ENCODE peak calls at places on chromosomes 3 and 15, in nine cellular contexts. Q is IMR-90, C is nephron progenitor cell, U is NCI-H1436, S is posterior cingulate gyrus, H is upper lobe of right lung, P is T-cell, G is uterus, L is cardiac muscle cell. Y is an unnamed sample.
A peak's percentile ranks its signal among the peaks of the same experiment; 100 is the strongest.

GRCh38 chr3:99544819-99545281 is 93.5 kb upstream of the COL8A1 start:
- DNase-seq in Q (peak; percentile 34), C (no peak), U (no peak), S (no peak), H (no peak), P (no peak), G (peak; percentile 24), L (no peak), Y (no peak)

GRCh38 chr3:129658156-129658843 is 51.8 kb upstream of the PLXND1 start:
- DNase-seq in Q (no peak), C (no peak), U (no peak), S (no peak), H (no peak), P (no peak), G (no peak), L (no peak), Y (no peak)

GRCh38 chr15:55279746-55280351 is 9.8 kb downstream of the RAB27A start:
- DNase-seq in Q (peak; percentile 95), C (no peak), U (no peak), S (no peak), H (no peak), P (no peak), G (no peak), L (no peak), Y (no peak)

GRCh38 chr3:34285465-34286188 is 487.2 kb downstream of the PDCD6IP start:
- DNase-seq in Q (no peak), C (no peak), U (peak; percentile 14), S (no peak), H (no peak), P (no peak), G (no peak), L (peak; percentile 64), Y (no peak)

GRCh38 chr3:6321999-6322398 is 538.9 kb upstream of the GRM7 start:
- DNase-seq in Q (no peak), C (no peak), U (no peak), S (no peak), H (no peak), P (no peak), G (no peak), L (no peak), Y (no peak)

GRCh38 chr3:122325769-122326168 is 721 bp downstream of the CSTA start:
- DNase-seq in Q (no peak), C (no peak), U (no peak), S (no peak), H (no peak), P (no peak), G (no peak), L (no peak), Y (no peak)

GRCh38 chr3:173750095-173750494 is 352.6 kb downstream of the NLGN1 start:
- DNase-seq in Q (peak; percentile 54), C (no peak), U (peak; percentile 27), S (no peak), H (no peak), P (no peak), G (no peak), L (no peak), Y (no peak)

GRCh38 chr3:24220859-24221657 is 273.6 kb downstream of the THRB start:
- DNase-seq in Q (peak; percentile 92), C (no peak), U (no peak), S (no peak), H (no peak), P (no peak), G (peak; percentile 37), L (peak; percentile 18), Y (peak; percentile 77)

GRCh38 chr15:101070502-101071273 is 151.5 kb downstream of the LRRK1 start:
- DNase-seq in Q (peak; percentile 89), C (no peak), U (no peak), S (no peak), H (no peak), P (no peak), G (no peak), L (no peak), Y (no peak)

GRCh38 chr3:112390783-112391641 is 58.1 kb downstream of the CD200 start:
- DNase-seq in Q (peak; percentile 98), C (no peak), U (no peak), S (peak; percentile 27), H (no peak), P (no peak), G (no peak), L (no peak), Y (no peak)

GRCh38 chr15:70826634-70827033 is 27.3 kb downstream of the LARP6 start:
- DNase-seq in Q (peak; percentile 74), C (no peak), U (no peak), S (no peak), H (no peak), P (no peak), G (no peak), L (no peak), Y (peak; percentile 80)

GRCh38 chr15:59632714-59633113 is 21.1 kb downstream of the GCNT3 start:
- DNase-seq in Q (no peak), C (peak; percentile 52), U (no peak), S (no peak), H (no peak), P (no peak), G (no peak), L (peak; percentile 58), Y (no peak)

GRCh38 chr3:13305623-13306022 is 114.5 kb downstream of the NUP210 start:
- DNase-seq in Q (no peak), C (no peak), U (no peak), S (no peak), H (no peak), P (no peak), G (no peak), L (no peak), Y (no peak)

GRCh38 chr3:43855674-43856299 is 165.0 kb downstream of the ABHD5 start:
- DNase-seq in Q (peak; percentile 56), C (peak; percentile 66), U (peak; percentile 0), S (peak; percentile 40), H (peak; percentile 73), P (peak; percentile 17), G (no peak), L (peak; percentile 71), Y (peak; percentile 76)

GRCh38 chr3:72754582-72754981 is 93.7 kb downstream of the SHQ1 start:
- DNase-seq in Q (no peak), C (no peak), U (no peak), S (no peak), H (no peak), P (no peak), G (no peak), L (no peak), Y (no peak)

GRCh38 chr3:98901032-98901464 is 447 bp downstream of the DCBLD2 start:
- DNase-seq in Q (peak; percentile 47), C (peak; percentile 68), U (peak; percentile 64), S (peak; percentile 30), H (peak; percentile 84), P (no peak), G (peak; percentile 53), L (peak; percentile 62), Y (peak; percentile 82)

GRCh38 chr3:37223084-37223975 is 48.9 kb upstream of the LRRFIP2 start:
- DNase-seq in Q (peak; percentile 43), C (no peak), U (no peak), S (no peak), H (no peak), P (no peak), G (no peak), L (no peak), Y (no peak)

GRCh38 chr3:128011140-128011539 is 41.1 kb upstream of the SEC61A1 start:
- DNase-seq in Q (peak; percentile 10), C (peak; percentile 78), U (peak; percentile 63), S (no peak), H (peak; percentile 89), P (no peak), G (no peak), L (peak; percentile 65), Y (no peak)

GRCh38 chr3:126113733-126114132 is 29.8 kb upstream of the SLC41A3 start:
- DNase-seq in Q (no peak), C (peak; percentile 32), U (no peak), S (no peak), H (no peak), P (no peak), G (peak; percentile 11), L (peak; percentile 30), Y (peak; percentile 37)

GRCh38 chr15:86555114-86555513 is 475.4 kb downstream of the AGBL1 start:
- DNase-seq in Q (no peak), C (peak; percentile 18), U (no peak), S (no peak), H (no peak), P (no peak), G (no peak), L (no peak), Y (no peak)

GRCh38 chr3:152574461-152575079 is 260.4 kb upstream of the P2RY1 start:
- DNase-seq in Q (peak; percentile 51), C (peak; percentile 23), U (no peak), S (peak; percentile 51), H (no peak), P (peak; percentile 5), G (peak; percentile 57), L (peak; percentile 56), Y (peak; percentile 66)

GRCh38 chr15:41806291-41807181 is 21.4 kb upstream of the JMJD7 start:
- DNase-seq in Q (no peak), C (no peak), U (no peak), S (no peak), H (no peak), P (no peak), G (no peak), L (peak; percentile 78), Y (no peak)

GRCh38 chr15:36265422-36265821 is 314.0 kb upstream of the CDIN1 start:
- DNase-seq in Q (peak; percentile 67), C (no peak), U (no peak), S (no peak), H (no peak), P (no peak), G (no peak), L (no peak), Y (no peak)